ENCODE peak calls at places on chromosome 18, in eight cellular contexts. One of them, this sample, is unnamed.
A peak's percentile ranks its signal among the peaks of the same experiment; 100 is the strongest.

GRCh38 chr18:6249788-6250187 is 164.9 kb downstream of the L3MBTL4 start:
- DNase-seq in colonic mucosa: no peak
- DNase-seq in CD4-positive, alpha-beta T cell: no peak
- DNase-seq in caudate nucleus: no peak
- DNase-seq in psoas muscle: no peak
- DNase-seq in RWPE1: no peak
- DNase-seq in tibial artery: no peak
- DNase-seq in hepatocyte: no peak
- DNase-seq in this sample: no peak

GRCh38 chr18:38487521-38487920 is 921.9 kb upstream of the CELF4 start:
- DNase-seq in hepatocyte: no peak
- DNase-seq in tibial artery: no peak
- DNase-seq in colonic mucosa: no peak
- DNase-seq in CD4-positive, alpha-beta T cell: no peak
- DNase-seq in psoas muscle: no peak
- DNase-seq in caudate nucleus: no peak
- DNase-seq in RWPE1: no peak
- DNase-seq in this sample: peak; percentile 48

GRCh38 chr18:11154369-11154982 is 5.1 kb upstream of the PIEZO2 start:
- DNase-seq in hepatocyte: peak; percentile 62
- DNase-seq in caudate nucleus: no peak
- DNase-seq in CD4-positive, alpha-beta T cell: no peak
- DNase-seq in psoas muscle: no peak
- DNase-seq in colonic mucosa: no peak
- DNase-seq in RWPE1: peak; percentile 40
- DNase-seq in tibial artery: no peak
- DNase-seq in this sample: no peak

GRCh38 chr18:61612517-61612916 is 279.3 kb downstream of the CDH20 start:
- DNase-seq in colonic mucosa: no peak
- DNase-seq in CD4-positive, alpha-beta T cell: no peak
- DNase-seq in psoas muscle: no peak
- DNase-seq in caudate nucleus: no peak
- DNase-seq in tibial artery: no peak
- DNase-seq in hepatocyte: no peak
- DNase-seq in RWPE1: no peak
- DNase-seq in this sample: no peak

GRCh38 chr18:74234326-74235171 is 57.2 kb downstream of the CYB5A start:
- DNase-seq in tibial artery: peak; percentile 29
- DNase-seq in RWPE1: peak; percentile 53
- DNase-seq in hepatocyte: peak; percentile 86
- DNase-seq in colonic mucosa: peak; percentile 72
- DNase-seq in CD4-positive, alpha-beta T cell: no peak
- DNase-seq in caudate nucleus: no peak
- DNase-seq in psoas muscle: no peak
- DNase-seq in this sample: no peak

GRCh38 chr18:5294113-5294617 is 1.4 kb downstream of the ZBTB14 start:
- DNase-seq in CD4-positive, alpha-beta T cell: peak; percentile 42
- DNase-seq in caudate nucleus: no peak
- DNase-seq in hepatocyte: peak; percentile 51
- DNase-seq in psoas muscle: peak; percentile 55
- DNase-seq in tibial artery: no peak
- DNase-seq in colonic mucosa: peak; percentile 76
- DNase-seq in RWPE1: no peak
- DNase-seq in this sample: no peak

GRCh38 chr18:49476664-49477411 is 10.2 kb downstream of the C18orf32 start:
- DNase-seq in tibial artery: no peak
- DNase-seq in CD4-positive, alpha-beta T cell: no peak
- DNase-seq in colonic mucosa: no peak
- DNase-seq in RWPE1: peak; percentile 22
- DNase-seq in psoas muscle: no peak
- DNase-seq in caudate nucleus: no peak
- DNase-seq in hepatocyte: peak; percentile 43
- DNase-seq in this sample: no peak

GRCh38 chr18:66764225-66764624 is 160.3 kb upstream of the CDH19 start:
- DNase-seq in colonic mucosa: no peak
- DNase-seq in psoas muscle: peak; percentile 48
- DNase-seq in RWPE1: no peak
- DNase-seq in caudate nucleus: peak; percentile 23
- DNase-seq in CD4-positive, alpha-beta T cell: no peak
- DNase-seq in hepatocyte: no peak
- DNase-seq in tibial artery: peak; percentile 26
- DNase-seq in this sample: no peak

GRCh38 chr18:58446661-58447060 is 182.2 kb downstream of the ALPK2 start:
- DNase-seq in RWPE1: no peak
- DNase-seq in colonic mucosa: no peak
- DNase-seq in tibial artery: no peak
- DNase-seq in psoas muscle: no peak
- DNase-seq in caudate nucleus: no peak
- DNase-seq in hepatocyte: no peak
- DNase-seq in CD4-positive, alpha-beta T cell: no peak
- DNase-seq in this sample: no peak

GRCh38 chr18:59783138-59783537 is 85.9 kb upstream of the CCBE1 start:
- DNase-seq in CD4-positive, alpha-beta T cell: no peak
- DNase-seq in caudate nucleus: no peak
- DNase-seq in RWPE1: no peak
- DNase-seq in hepatocyte: peak; percentile 64
- DNase-seq in psoas muscle: no peak
- DNase-seq in colonic mucosa: no peak
- DNase-seq in tibial artery: no peak
- DNase-seq in this sample: peak; percentile 85

GRCh38 chr18:77065221-77065981 is 67.2 kb downstream of the MBP start:
- DNase-seq in RWPE1: peak; percentile 62
- DNase-seq in psoas muscle: peak; percentile 79
- DNase-seq in tibial artery: peak; percentile 69
- DNase-seq in CD4-positive, alpha-beta T cell: no peak
- DNase-seq in caudate nucleus: peak; percentile 27
- DNase-seq in hepatocyte: peak; percentile 44
- DNase-seq in colonic mucosa: no peak
- DNase-seq in this sample: no peak

GRCh38 chr18:23194150-23194968 is 59.1 kb downstream of the CABLES1 start:
- DNase-seq in caudate nucleus: no peak
- DNase-seq in psoas muscle: no peak
- DNase-seq in CD4-positive, alpha-beta T cell: no peak
- DNase-seq in hepatocyte: no peak
- DNase-seq in RWPE1: no peak
- DNase-seq in tibial artery: no peak
- DNase-seq in colonic mucosa: no peak
- DNase-seq in this sample: no peak

GRCh38 chr18:23189768-23190661 is 54.7 kb downstream of the CABLES1 start:
- DNase-seq in caudate nucleus: no peak
- DNase-seq in RWPE1: no peak
- DNase-seq in hepatocyte: no peak
- DNase-seq in psoas muscle: no peak
- DNase-seq in tibial artery: no peak
- DNase-seq in colonic mucosa: no peak
- DNase-seq in CD4-positive, alpha-beta T cell: no peak
- DNase-seq in this sample: peak; percentile 44

GRCh38 chr18:23191232-23191631 is 55.9 kb downstream of the CABLES1 start:
- DNase-seq in hepatocyte: no peak
- DNase-seq in caudate nucleus: no peak
- DNase-seq in RWPE1: no peak
- DNase-seq in colonic mucosa: no peak
- DNase-seq in CD4-positive, alpha-beta T cell: no peak
- DNase-seq in tibial artery: no peak
- DNase-seq in psoas muscle: no peak
- DNase-seq in this sample: no peak

GRCh38 chr18:23193727-23194126 is 58.4 kb downstream of the CABLES1 start:
- DNase-seq in CD4-positive, alpha-beta T cell: no peak
- DNase-seq in tibial artery: no peak
- DNase-seq in psoas muscle: no peak
- DNase-seq in caudate nucleus: no peak
- DNase-seq in hepatocyte: no peak
- DNase-seq in colonic mucosa: no peak
- DNase-seq in RWPE1: no peak
- DNase-seq in this sample: no peak

GRCh38 chr18:23191952-23192662 is 56.8 kb downstream of the CABLES1 start:
- DNase-seq in psoas muscle: peak; percentile 77
- DNase-seq in CD4-positive, alpha-beta T cell: no peak
- DNase-seq in RWPE1: peak; percentile 13
- DNase-seq in colonic mucosa: peak; percentile 39
- DNase-seq in tibial artery: peak; percentile 52
- DNase-seq in hepatocyte: peak; percentile 54
- DNase-seq in caudate nucleus: peak; percentile 63
- DNase-seq in this sample: peak; percentile 34
- H3K27ac ChIP-seq in psoas muscle: no peak overlapping the region
- H3K27ac ChIP-seq in CD4-positive, alpha-beta T cell: no peak overlapping the region
- H3K27ac ChIP-seq in RWPE1: peak overlapping the region; percentile 52
- H3K27ac ChIP-seq in colonic mucosa: no peak overlapping the region
- H3K27ac ChIP-seq in tibial artery: no peak overlapping the region
- H3K27ac ChIP-seq in hepatocyte: no peak overlapping the region
- H3K27ac ChIP-seq in caudate nucleus: peak overlapping the region; percentile 48
- H3K27ac ChIP-seq in this sample: no peak overlapping the region

GRCh38 chr18:35603528-35603927 is 22.0 kb downstream of the GALNT1 start:
- DNase-seq in colonic mucosa: no peak
- DNase-seq in psoas muscle: no peak
- DNase-seq in RWPE1: no peak
- DNase-seq in tibial artery: no peak
- DNase-seq in caudate nucleus: no peak
- DNase-seq in hepatocyte: no peak
- DNase-seq in CD4-positive, alpha-beta T cell: no peak
- DNase-seq in this sample: no peak

GRCh38 chr18:35602193-35602820 is 20.8 kb downstream of the GALNT1 start:
- DNase-seq in caudate nucleus: no peak
- DNase-seq in tibial artery: no peak
- DNase-seq in RWPE1: no peak
- DNase-seq in psoas muscle: no peak
- DNase-seq in colonic mucosa: no peak
- DNase-seq in CD4-positive, alpha-beta T cell: no peak
- DNase-seq in hepatocyte: no peak
- DNase-seq in this sample: no peak

GRCh38 chr18:35609236-35609635 is 27.7 kb downstream of the GALNT1 start:
- DNase-seq in caudate nucleus: no peak
- DNase-seq in CD4-positive, alpha-beta T cell: no peak
- DNase-seq in tibial artery: no peak
- DNase-seq in hepatocyte: no peak
- DNase-seq in psoas muscle: no peak
- DNase-seq in RWPE1: no peak
- DNase-seq in colonic mucosa: no peak
- DNase-seq in this sample: no peak

GRCh38 chr18:35604369-35604768 is 22.8 kb downstream of the GALNT1 start:
- DNase-seq in colonic mucosa: no peak
- DNase-seq in CD4-positive, alpha-beta T cell: no peak
- DNase-seq in hepatocyte: no peak
- DNase-seq in psoas muscle: no peak
- DNase-seq in tibial artery: no peak
- DNase-seq in RWPE1: no peak
- DNase-seq in caudate nucleus: no peak
- DNase-seq in this sample: no peak

DNA sequence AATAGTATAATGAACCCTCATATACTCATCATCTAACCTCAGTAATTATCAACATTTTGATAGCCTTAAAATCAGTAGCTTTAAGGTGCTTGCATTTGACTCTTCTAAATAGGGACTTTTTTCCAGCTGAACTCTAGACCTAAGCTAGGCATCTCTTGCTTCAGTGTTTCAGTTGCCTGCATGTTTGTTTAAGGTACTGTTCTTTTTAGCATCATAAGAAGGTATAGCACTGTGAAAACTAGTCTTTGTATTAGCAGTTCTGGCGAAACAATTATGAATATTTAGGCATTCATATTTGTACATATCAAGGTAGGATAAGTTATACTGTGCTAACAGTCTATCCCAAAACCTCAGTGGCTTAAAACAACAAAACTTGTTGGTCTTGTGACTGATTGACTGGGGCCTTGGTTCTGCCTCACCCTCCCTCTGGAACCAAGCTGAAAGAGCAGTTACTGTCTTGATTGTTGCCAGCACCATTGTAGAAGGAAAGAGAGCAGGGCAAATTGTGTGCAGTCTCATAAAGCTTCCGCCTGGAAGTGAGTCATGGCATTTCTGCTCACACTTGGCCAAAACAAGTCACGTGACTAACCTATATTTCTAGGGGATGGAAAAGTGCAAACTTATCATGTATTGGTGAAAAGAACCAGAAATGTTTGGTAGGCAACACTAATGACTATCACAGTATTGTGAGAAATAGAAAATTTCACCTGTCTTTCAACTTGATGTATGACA is 24.3 kb downstream of the GALNT1 start:
- DNase-seq in psoas muscle: no peak
- DNase-seq in CD4-positive, alpha-beta T cell: no peak
- DNase-seq in colonic mucosa: no peak
- DNase-seq in tibial artery: no peak
- DNase-seq in RWPE1: no peak
- DNase-seq in caudate nucleus: no peak
- DNase-seq in hepatocyte: no peak
- DNase-seq in this sample: no peak
- H3K27ac ChIP-seq in psoas muscle: no peak overlapping the region
- H3K27ac ChIP-seq in CD4-positive, alpha-beta T cell: no peak overlapping the region
- H3K27ac ChIP-seq in colonic mucosa: no peak overlapping the region
- H3K27ac ChIP-seq in tibial artery: no peak overlapping the region
- H3K27ac ChIP-seq in RWPE1: no peak overlapping the region
- H3K27ac ChIP-seq in caudate nucleus: no peak overlapping the region
- H3K27ac ChIP-seq in hepatocyte: no peak overlapping the region
- H3K27ac ChIP-seq in this sample: no peak overlapping the region

GRCh38 chr18:2538236-2538635 is 33.1 kb downstream of the METTL4 start:
- DNase-seq in hepatocyte: no peak
- DNase-seq in psoas muscle: no peak
- DNase-seq in CD4-positive, alpha-beta T cell: no peak
- DNase-seq in tibial artery: no peak
- DNase-seq in caudate nucleus: no peak
- DNase-seq in colonic mucosa: no peak
- DNase-seq in RWPE1: no peak
- DNase-seq in this sample: no peak

GRCh38 chr18:2538844-2539243 is 32.5 kb downstream of the METTL4 start:
- DNase-seq in caudate nucleus: no peak
- DNase-seq in colonic mucosa: no peak
- DNase-seq in psoas muscle: no peak
- DNase-seq in CD4-positive, alpha-beta T cell: no peak
- DNase-seq in hepatocyte: no peak
- DNase-seq in tibial artery: no peak
- DNase-seq in RWPE1: no peak
- DNase-seq in this sample: no peak

GRCh38 chr18:2536493-2536892 is 34.8 kb downstream of the METTL4 start:
- DNase-seq in tibial artery: no peak
- DNase-seq in RWPE1: no peak
- DNase-seq in CD4-positive, alpha-beta T cell: no peak
- DNase-seq in psoas muscle: no peak
- DNase-seq in colonic mucosa: no peak
- DNase-seq in hepatocyte: peak; percentile 44
- DNase-seq in caudate nucleus: no peak
- DNase-seq in this sample: no peak

GRCh38 chr18:2536063-2536462 is 35.2 kb downstream of the METTL4 start:
- DNase-seq in psoas muscle: no peak
- DNase-seq in CD4-positive, alpha-beta T cell: no peak
- DNase-seq in RWPE1: no peak
- DNase-seq in colonic mucosa: no peak
- DNase-seq in tibial artery: no peak
- DNase-seq in hepatocyte: no peak
- DNase-seq in caudate nucleus: no peak
- DNase-seq in this sample: no peak

GRCh38 chr18:2537281-2537680 is 34.0 kb downstream of the METTL4 start:
- DNase-seq in caudate nucleus: no peak
- DNase-seq in colonic mucosa: no peak
- DNase-seq in RWPE1: no peak
- DNase-seq in psoas muscle: no peak
- DNase-seq in tibial artery: no peak
- DNase-seq in CD4-positive, alpha-beta T cell: no peak
- DNase-seq in hepatocyte: no peak
- DNase-seq in this sample: no peak
- H3K27ac ChIP-seq in caudate nucleus: no peak overlapping the region
- H3K27ac ChIP-seq in colonic mucosa: no peak overlapping the region
- H3K27ac ChIP-seq in RWPE1: no peak overlapping the region
- H3K27ac ChIP-seq in psoas muscle: no peak overlapping the region
- H3K27ac ChIP-seq in tibial artery: peak overlapping the region; percentile 39
- H3K27ac ChIP-seq in CD4-positive, alpha-beta T cell: no peak overlapping the region
- H3K27ac ChIP-seq in hepatocyte: peak overlapping the region; percentile 62
- H3K27ac ChIP-seq in this sample: no peak overlapping the region

GRCh38 chr18:55054591-55054990 is 95.3 kb upstream of the CCDC68 start:
- DNase-seq in tibial artery: no peak
- DNase-seq in colonic mucosa: no peak
- DNase-seq in psoas muscle: no peak
- DNase-seq in caudate nucleus: peak; percentile 8
- DNase-seq in RWPE1: no peak
- DNase-seq in hepatocyte: no peak
- DNase-seq in CD4-positive, alpha-beta T cell: no peak
- DNase-seq in this sample: no peak
- H3K27ac ChIP-seq in tibial artery: no peak overlapping the region
- H3K27ac ChIP-seq in colonic mucosa: no peak overlapping the region
- H3K27ac ChIP-seq in psoas muscle: no peak overlapping the region
- H3K27ac ChIP-seq in caudate nucleus: peak overlapping the region; percentile 4
- H3K27ac ChIP-seq in RWPE1: no peak overlapping the region
- H3K27ac ChIP-seq in hepatocyte: no peak overlapping the region
- H3K27ac ChIP-seq in CD4-positive, alpha-beta T cell: no peak overlapping the region
- H3K27ac ChIP-seq in this sample: no peak overlapping the region

This sample was measured in endodermal cell.